ENCODE peak calls at places on chromosome 5, in ten cellular contexts. H is cerebellum; T is activated CD8-positive, alpha-beta memory T cell treated with anti-CD3 and anti-CD28 coated beads for 1 hour; M is PC-3; Z is lung; E is CD4-positive, alpha-beta memory T cell; C is RCC 7860; J is LoVo; Q is HTR-8/SVneo; Y is stimulated activated CD8-positive, alpha-beta memory T cell treated with anti-CD3 and anti-CD28 coated beads, Interleukin-15, amount 100 ng/mL, for 4 hours. S is an unnamed sample.

GRCh38 chr5:126003309-126003708 is 419.9 kb upstream of the GRAMD2B start:
- DNase-seq in Q (no peak), H (no peak), Z (no peak), T (no peak), J (no peak), C (no peak), M (no peak), Y (no peak), E (no peak), S (peak; percentile 80)

GRCh38 chr5:104513621-104514020 is 951.0 kb upstream of the NUDT12 start:
- DNase-seq in M (no peak), Z (no peak), H (no peak), J (no peak), Q (no peak), Y (no peak), E (no peak), C (no peak), T (no peak), S (no peak)

GRCh38 chr5:136120529-136120928 is 12.1 kb upstream of the SMAD5 start:
- DNase-seq in T (no peak), M (no peak), Y (no peak), Q (no peak), J (no peak), Z (no peak), E (no peak), H (no peak), C (no peak), S (no peak)

GRCh38 chr5:17732351-17732923 is 98.2 kb downstream of the TAF11L14 start:
- DNase-seq in Q (no peak), H (no peak), C (no peak), T (no peak), E (no peak), M (no peak), Y (no peak), J (no peak), Z (no peak), S (peak; percentile 5)

GRCh38 chr5:6732634-6733410 is 19.6 kb downstream of the TENT4A start:
- DNase-seq in J (no peak), H (no peak), Q (peak; percentile 93), E (no peak), Y (no peak), C (peak; percentile 97), M (peak; percentile 40), T (no peak), Z (no peak), S (peak; percentile 91)

GRCh38 chr5:44770936-44771717 is 37.6 kb upstream of the MRPS30 start:
- DNase-seq in Q (no peak), J (no peak), T (no peak), E (no peak), C (no peak), Y (no peak), Z (no peak), H (no peak), M (no peak), S (no peak)

GRCh38 chr5:143434261-143435206 is 31.0 kb upstream of the NR3C1 start:
- DNase-seq in Y (peak; percentile 19), J (no peak), E (peak; percentile 79), Q (no peak), T (peak; percentile 10), H (no peak), M (no peak), Z (no peak), C (no peak), S (no peak)

GRCh38 chr5:59615272-59615671 is 278.3 kb downstream of the PDE4D start:
- DNase-seq in H (no peak), J (no peak), E (no peak), Y (no peak), T (no peak), M (peak; percentile 58), Q (peak; percentile 13), C (peak; percentile 26), Z (no peak), S (no peak)

GRCh38 chr5:99544326-99544725 is 615.5 kb upstream of the CHD1 start:
- DNase-seq in Y (no peak), J (no peak), Z (no peak), H (no peak), E (no peak), T (no peak), M (no peak), C (no peak), Q (no peak), S (no peak)

GRCh38 chr5:82092-82491 is 9.9 kb upstream of the PLEKHG4B start:
- DNase-seq in Q (peak; percentile 92), E (no peak), Y (no peak), Z (no peak), T (no peak), H (no peak), M (peak; percentile 29), J (peak; percentile 50), C (no peak), S (no peak)

GRCh38 chr5:149760700-149761187 is 30.6 kb downstream of the PPARGC1B start:
- DNase-seq in E (no peak), Z (no peak), M (no peak), H (no peak), Q (peak; percentile 15), Y (no peak), C (no peak), J (no peak), T (no peak), S (no peak)

GRCh38 chr5:56211298-56211865 is 21.7 kb downstream of the ANKRD55 start:
- DNase-seq in Y (no peak), C (peak; percentile 87), Z (peak; percentile 55), J (peak; percentile 44), M (peak; percentile 75), H (no peak), T (no peak), E (no peak), Q (peak; percentile 87), S (peak; percentile 90)

GRCh38 chr5:77846422-77847128 is 70.4 kb upstream of the TBCA start:
- DNase-seq in T (no peak), J (no peak), E (no peak), M (no peak), Z (no peak), C (no peak), H (no peak), Q (no peak), Y (no peak), S (no peak)

GRCh38 chr5:141039517-141039916 is 11.7 kb upstream of the PCDHB1 start:
- DNase-seq in M (peak; percentile 88), J (peak; percentile 8), Q (no peak), Z (no peak), E (no peak), T (no peak), C (no peak), Y (no peak), H (peak; percentile 2), S (peak; percentile 53)

GRCh38 chr5:154546719-154547118 is 68.7 kb upstream of the HAND1 start:
- DNase-seq in H (no peak), Z (no peak), Y (no peak), J (no peak), M (no peak), T (no peak), Q (no peak), C (no peak), E (no peak), S (no peak)

GRCh38 chr5:24059716-24060115 is 552.3 kb downstream of the PRDM9 start:
- DNase-seq in T (no peak), J (no peak), E (no peak), H (no peak), M (peak; percentile 60), Y (no peak), Q (no peak), C (no peak), Z (no peak), S (no peak)

GRCh38 chr5:178467261-178468195 is 122.7 kb downstream of the COL23A1 start:
- DNase-seq in C (no peak), J (no peak), Q (no peak), Z (peak; percentile 58), T (no peak), E (no peak), H (peak; percentile 18), Y (no peak), M (peak; percentile 59), S (peak; percentile 23)

GRCh38 chr5:110770286-110770685 is 31.5 kb downstream of the SLC25A46 start:
- DNase-seq in H (no peak), J (no peak), Q (no peak), C (no peak), M (no peak), Y (no peak), E (no peak), Z (no peak), T (no peak), S (no peak)

GRCh38 chr5:80189201-80189600 is 66.6 kb downstream of the SERINC5 start:
- DNase-seq in T (no peak), E (no peak), Y (no peak), C (no peak), Z (no peak), Q (no peak), M (no peak), H (no peak), J (no peak), S (no peak)

GRCh38 chr5:172860520-172861443 is 26.7 kb downstream of the ERGIC1 start:
- DNase-seq in Q (no peak), J (no peak), Z (peak; percentile 74), T (no peak), E (no peak), H (peak; percentile 87), Y (no peak), M (no peak), C (peak; percentile 88), S (peak; percentile 96)

GRCh38 chr5:82421119-82421518 is 143.0 kb upstream of the RPS23 start:
- DNase-seq in H (no peak), C (peak; percentile 51), M (peak; percentile 98), Z (no peak), J (peak; percentile 64), T (no peak), Q (peak; percentile 52), Y (no peak), E (no peak), S (peak; percentile 99)

GRCh38 chr5:134275822-134276221 is 49.9 kb upstream of the PPP2CA start:
- DNase-seq in T (no peak), C (no peak), J (no peak), E (no peak), Y (no peak), M (no peak), Q (no peak), Z (no peak), H (no peak), S (no peak)

GRCh38 chr5:146388418-146388817 is 49.8 kb downstream of the POU4F3 start:
- DNase-seq in M (peak; percentile 28), Q (peak; percentile 8), C (no peak), E (no peak), T (no peak), Y (no peak), J (no peak), H (no peak), Z (no peak), S (peak; percentile 40)

GRCh38 chr5:90473321-90474234 is 993 bp downstream of the MBLAC2 start:
- DNase-seq in E (peak; percentile 4), Y (peak; percentile 2), Q (no peak), T (no peak), H (peak; percentile 33), J (peak; percentile 30), C (no peak), Z (peak; percentile 44), M (peak; percentile 47), S (peak; percentile 47)

GRCh38 chr5:43073597-43074546 is 33.8 kb upstream of the ANXA2R start:
- DNase-seq in Q (peak; percentile 51), Y (no peak), C (no peak), Z (no peak), T (no peak), M (peak; percentile 79), E (peak; percentile 65), H (no peak), J (peak; percentile 25), S (peak; percentile 66)

GRCh38 chr5:128356011-128356410 is 182.0 kb downstream of the FBN2 start:
- DNase-seq in H (no peak), M (no peak), E (no peak), Y (no peak), Q (peak; percentile 7), C (no peak), T (no peak), J (no peak), Z (no peak), S (peak; percentile 67)

S was measured in MCF 10A.